ENCODE peak calls at places on chromosome 19, in six cellular contexts. F, E, T, A, V and Z are unnamed samples.

GRCh38 chr19:46878613-46879375 is 18.0 kb downstream of the ARHGAP35 start:
- DNase-seq in F (no peak), E (no peak), T (no peak), A (no peak), V (no peak), Z (no peak)

GRCh38 chr19:46373573-46374359 is 26.9 kb downstream of the PPP5C start:
- DNase-seq in F (peak; percentile 94), E (peak; percentile 93), T (peak; percentile 99), A (no peak), V (peak; percentile 87), Z (no peak)

GRCh38 chr19:19774354-19775033 is 41.6 kb upstream of the ZNF14 start:
- DNase-seq in F (no peak), E (no peak), T (no peak), A (no peak), V (no peak), Z (no peak)

GRCh38 chr19:4759388-4760284 is 31.9 kb upstream of the FEM1A start:
- DNase-seq in F (peak; percentile 93), E (peak; percentile 81), T (peak; percentile 92), A (peak; percentile 79), V (peak; percentile 88), Z (peak; percentile 94)

GRCh38 chr19:1168877-1169791 is 4.9 kb downstream of the SBNO2 start:
- DNase-seq in F (no peak), E (peak; percentile 73), T (peak; percentile 82), A (no peak), V (peak; percentile 82), Z (no peak)

GRCh38 chr19:49106648-49107135 is 7.5 kb upstream of the LIN7B start:
- DNase-seq in F (peak; percentile 61), E (peak; percentile 87), T (peak; percentile 60), A (peak; percentile 52), V (no peak), Z (no peak)

GRCh38 chr19:45306040-45306439 is 16.6 kb downstream of the CKM start:
- DNase-seq in F (no peak), E (no peak), T (no peak), A (no peak), V (no peak), Z (no peak)

GRCh38 chr19:42129399-42130253 is 2.6 kb downstream of the POU2F2 start:
- DNase-seq in F (peak; percentile 75), E (no peak), T (peak; percentile 29), A (peak; percentile 31), V (no peak), Z (no peak)

GRCh38 chr19:50358483-50359431 is 6.7 kb downstream of the NAPSA start:
- DNase-seq in F (peak; percentile 64), E (no peak), T (peak; percentile 58), A (no peak), V (no peak), Z (no peak)

GRCh38 chr19:45947926-45948325 is 25.7 kb downstream of the NOVA2 start:
- DNase-seq in F (no peak), E (no peak), T (no peak), A (no peak), V (no peak), Z (no peak)

GRCh38 chr19:42114412-42114811 is 17.8 kb downstream of the POU2F2 start:
- DNase-seq in F (peak; percentile 76), E (no peak), T (no peak), A (no peak), V (no peak), Z (no peak)

GRCh38 chr19:41792513-41793413 is 3.6 kb upstream of the CEACAM3 start:
- DNase-seq in F (peak; percentile 63), E (peak; percentile 81), T (peak; percentile 61), A (peak; percentile 20), V (no peak), Z (no peak)

GRCh38 chr19:2618611-2619010 is 83.9 kb downstream of the GNG7 start:
- DNase-seq in F (peak; percentile 74), E (no peak), T (peak; percentile 59), A (peak; percentile 57), V (no peak), Z (no peak)

GRCh38 chr19:5903054-5903501 is 512 bp downstream of the NDUFA11 start:
- DNase-seq in F (no peak), E (no peak), T (no peak), A (no peak), V (no peak), Z (no peak)

GRCh38 chr19:5313307-5313706 is 27.3 kb downstream of the PTPRS start:
- DNase-seq in F (no peak), E (no peak), T (peak; percentile 69), A (no peak), V (no peak), Z (no peak)

GRCh38 chr19:47479701-47480503 is 4.1 kb downstream of the KPTN start:
- DNase-seq in F (no peak), E (no peak), T (no peak), A (no peak), V (no peak), Z (no peak)

GRCh38 chr19:2957160-2957559 is 12.4 kb upstream of the ZNF77 start:
- DNase-seq in F (no peak), E (no peak), T (no peak), A (no peak), V (no peak), Z (no peak)

GRCh38 chr19:19649159-19649558 is 5.7 kb upstream of the GMIP start:
- DNase-seq in F (no peak), E (no peak), T (no peak), A (no peak), V (no peak), Z (no peak)

GRCh38 chr19:1351324-1351947 is 32.3 kb upstream of the NDUFS7 start:
- DNase-seq in F (no peak), E (no peak), T (no peak), A (no peak), V (no peak), Z (no peak)

DNA sequence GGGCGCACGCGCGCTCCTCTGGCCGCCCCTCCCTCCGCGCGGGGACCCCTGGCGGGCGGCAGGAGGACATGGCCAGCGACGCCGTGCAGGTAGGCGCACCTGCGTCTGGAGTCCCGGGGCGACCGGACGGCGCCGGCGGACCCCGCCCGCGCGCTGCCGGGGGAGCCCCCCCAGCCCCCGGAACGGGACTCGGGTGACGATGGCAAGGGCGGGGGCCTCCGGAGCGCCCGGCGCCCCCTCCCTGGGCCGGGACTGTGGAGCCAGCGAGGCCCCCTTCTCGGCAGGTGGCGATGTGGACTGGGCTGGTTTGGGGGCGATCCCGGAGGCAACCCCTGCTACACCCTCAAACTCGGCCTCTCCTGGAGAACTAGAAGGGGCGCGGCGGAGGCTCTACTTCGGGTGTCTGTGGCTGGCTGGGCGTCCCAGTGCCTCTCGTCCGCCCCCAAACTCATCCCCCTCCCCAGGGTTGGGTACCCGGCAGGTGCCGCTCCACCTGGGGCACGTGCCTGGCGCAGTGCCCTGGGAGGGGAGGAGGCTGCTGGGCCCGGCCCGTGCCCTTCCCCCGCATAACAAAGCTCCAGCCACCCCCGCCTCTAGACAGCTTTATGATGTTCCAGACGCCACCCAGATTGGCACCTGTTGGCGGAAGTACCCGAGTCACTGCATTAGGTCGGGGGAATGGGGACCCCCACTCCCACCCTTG is 499 bp downstream of the PKN1 start:
- DNase-seq in F (peak; percentile 75), E (no peak), T (peak; percentile 62), A (no peak), V (no peak), Z (no peak)
- TF ChIP-seq EP300 in F (no peak), E (no peak), T (no peak), A (no peak), V (no peak), Z (no peak)

GRCh38 chr19:54206831-54207177 is 6.1 kb downstream of the RPS9 start:
- DNase-seq in F (no peak), E (no peak), T (no peak), A (no peak), V (no peak), Z (no peak)

GRCh38 chr19:54208784-54209057 is 8.1 kb downstream of the RPS9 start:
- DNase-seq in F (no peak), E (peak; percentile 47), T (no peak), A (no peak), V (no peak), Z (no peak)

GRCh38 chr19:54209058-54209747 is 8.5 kb downstream of the RPS9 start:
- DNase-seq in F (no peak), E (peak; percentile 52), T (no peak), A (no peak), V (no peak), Z (no peak)

GRCh38 chr19:54209748-54210494 is 9.3 kb downstream of the RPS9 start:
- DNase-seq in F (peak; percentile 93), E (peak; percentile 93), T (peak; percentile 97), A (peak; percentile 95), V (peak; percentile 79), Z (peak; percentile 95)

DNA sequence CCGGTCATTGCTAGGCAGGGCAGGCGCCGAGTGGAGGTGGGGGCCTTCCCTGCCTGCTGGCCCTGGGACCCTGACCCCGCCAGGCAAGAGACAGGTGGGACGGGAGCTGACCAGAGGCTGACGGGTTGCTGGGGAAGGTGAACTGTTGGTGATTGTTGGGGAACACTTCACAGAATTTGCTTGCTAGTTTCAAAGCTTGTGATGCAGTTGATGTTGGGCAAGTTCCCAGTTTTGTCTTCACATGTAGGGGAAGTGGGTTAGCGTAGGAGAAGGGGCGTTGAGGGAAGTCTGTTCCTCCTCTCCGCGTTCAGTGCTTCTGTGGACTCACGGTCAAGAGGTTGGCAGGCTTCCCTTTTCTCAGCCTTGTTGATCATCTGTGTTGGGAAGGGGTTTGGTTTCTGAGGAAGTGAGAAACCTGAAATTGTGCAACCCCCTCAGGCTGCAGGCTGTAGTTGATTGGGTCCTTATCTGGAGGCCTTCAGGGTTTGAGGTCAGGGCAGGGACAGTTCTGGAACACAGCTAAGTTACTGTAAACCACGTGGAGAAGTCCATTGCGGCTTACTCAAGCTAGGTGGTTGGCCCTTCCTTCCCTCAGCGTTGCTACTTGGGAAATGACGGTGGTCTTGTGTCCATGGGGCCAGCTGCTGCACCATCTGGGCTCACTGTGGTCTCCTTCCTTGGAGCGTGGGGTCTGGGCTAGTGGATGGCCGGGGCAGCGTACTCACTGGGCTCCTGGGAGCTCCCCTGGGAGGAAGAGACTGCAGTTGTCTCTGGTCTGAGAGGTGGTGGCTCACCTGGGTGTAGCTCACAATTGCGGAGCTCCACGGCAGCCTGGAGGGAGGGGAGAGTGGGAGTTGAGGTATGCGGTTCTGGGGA is 7.5 kb downstream of the RPS9 start:
- DNase-seq in F (peak; percentile 72), E (peak; percentile 59), T (peak; percentile 71), A (peak; percentile 75), V (no peak), Z (peak; percentile 92)
- TF ChIP-seq EP300 in F (peak; percentile 81), E (no peak), T (no peak), A (peak; percentile 73), V (no peak), Z (peak; percentile 41)

GRCh38 chr19:35757231-35757748 is 461 bp upstream of the HSPB6 start:
- DNase-seq in F (peak; percentile 74), E (no peak), T (peak; percentile 49), A (peak; percentile 84), V (peak; percentile 90), Z (peak; percentile 94)
- TF ChIP-seq EP300 in F (peak; percentile 83), E (no peak), T (peak; percentile 93), A (peak; percentile 45), V (peak; percentile 59), Z (peak; percentile 69)

GRCh38 chr19:18338471-18339001 is 1.9 kb upstream of the PGPEP1 start:
- DNase-seq in F (no peak), E (no peak), T (no peak), A (no peak), V (no peak), Z (no peak)

GRCh38 chr19:18339703-18340102 is 695 bp upstream of the PGPEP1 start:
- DNase-seq in F (no peak), E (peak; percentile 50), T (no peak), A (no peak), V (no peak), Z (no peak)

GRCh38 chr19:18340237-18340989 is at the start of gene PGPEP1:
- DNase-seq in F (peak; percentile 83), E (peak; percentile 38), T (peak; percentile 80), A (peak; percentile 16), V (peak; percentile 83), Z (no peak)

GRCh38 chr19:18342090-18342632 is 1.8 kb downstream of the PGPEP1 start:
- DNase-seq in F (no peak), E (no peak), T (no peak), A (no peak), V (no peak), Z (no peak)

GRCh38 chr19:18340990-18341868 is 831 bp downstream of the PGPEP1 start:
- DNase-seq in F (peak; percentile 78), E (no peak), T (peak; percentile 56), A (peak; percentile 47), V (no peak), Z (no peak)
- TF ChIP-seq EP300 in F (no peak), E (no peak), T (no peak), A (no peak), V (no peak), Z (no peak)